ENCODE peak calls at places on chromosomes 5 and 9, in seven cellular contexts. D, K, S, C, Y, I and B are unnamed samples.

GRCh38 chr5:168837852-168838251 is 258.7 kb upstream of the PANK3 start:
- DNase-seq in D (no peak), K (no peak), S (no peak), C (no peak), Y (no peak), I (no peak), B (no peak)

GRCh38 chr9:115191667-115192066 is 73.7 kb upstream of the TNC start:
- DNase-seq in D (no peak), K (no peak), S (no peak), C (no peak), Y (peak; percentile 55), I (no peak), B (no peak)

GRCh38 chr5:68178579-68178978 is 37.0 kb upstream of the PIK3R1 start:
- DNase-seq in D (no peak), K (no peak), S (no peak), C (peak; percentile 3), Y (no peak), I (no peak), B (no peak)

GRCh38 chr5:103307470-103307869 is 48.9 kb downstream of the MACIR start:
- DNase-seq in D (no peak), K (no peak), S (no peak), C (no peak), Y (no peak), I (no peak), B (no peak)

GRCh38 chr9:111301195-111301594 is 28.8 kb downstream of the OR2K2 start:
- DNase-seq in D (peak; percentile 28), K (no peak), S (no peak), C (no peak), Y (no peak), I (no peak), B (no peak)

GRCh38 chr5:124056326-124057160 is 544.6 kb downstream of the CSNK1G3 start:
- DNase-seq in D (no peak), K (no peak), S (no peak), C (no peak), Y (peak; percentile 33), I (no peak), B (no peak)

GRCh38 chr9:36625006-36625600 is 52.4 kb downstream of the MELK start:
- DNase-seq in D (peak; percentile 88), K (no peak), S (no peak), C (no peak), Y (no peak), I (no peak), B (no peak)

GRCh38 chr5:173834070-173834771 is 53.9 kb upstream of the CPEB4 start:
- DNase-seq in D (no peak), K (no peak), S (no peak), C (no peak), Y (no peak), I (no peak), B (no peak)

GRCh38 chr9:76562511-76562911 is 103.5 kb downstream of the GCNT1 start:
- DNase-seq in D (peak; percentile 28), K (no peak), S (no peak), C (no peak), Y (no peak), I (no peak), B (no peak)

GRCh38 chr5:81825237-81825636 is 74.3 kb upstream of the SSBP2 start:
- DNase-seq in D (peak; percentile 74), K (no peak), S (no peak), C (no peak), Y (peak; percentile 5), I (no peak), B (peak; percentile 72)

GRCh38 chr5:126449751-126450271 is 26.6 kb downstream of the GRAMD2B start:
- DNase-seq in D (peak; percentile 12), K (peak; percentile 67), S (no peak), C (peak; percentile 56), Y (peak; percentile 31), I (peak; percentile 38), B (no peak)

GRCh38 chr5:78527054-78527884 is 121.3 kb downstream of the LHFPL2 start:
- DNase-seq in D (peak; percentile 74), K (no peak), S (no peak), C (no peak), Y (no peak), I (no peak), B (peak; percentile 85)

GRCh38 chr5:173228639-173229380 is 6.2 kb downstream of the NKX2-5 start:
- DNase-seq in D (no peak), K (no peak), S (no peak), C (no peak), Y (no peak), I (no peak), B (no peak)

GRCh38 chr9:127229691-127230417 is 34.7 kb upstream of the GARNL3 start:
- DNase-seq in D (no peak), K (no peak), S (no peak), C (no peak), Y (no peak), I (no peak), B (no peak)

GRCh38 chr9:70136632-70137031 is 93.0 kb downstream of the MAMDC2 start:
- DNase-seq in D (no peak), K (no peak), S (no peak), C (no peak), Y (no peak), I (no peak), B (no peak)

GRCh38 chr9:137428311-137428630 is 5.1 kb downstream of the NOXA1 start:
- DNase-seq in D (no peak), K (no peak), S (no peak), C (no peak), Y (no peak), I (no peak), B (no peak)